ENCODE peak calls at places on chromosomes 16 and 17, in ten cellular contexts. M, B, V, Y, R, D, A, C, O and U are unnamed samples.

GRCh38 chr17:81647640-81648012 is 8.7 kb downstream of the PDE6G start:
- DNase-seq in D (no peak), B (no peak), Y (no peak), M (no peak), A (no peak), V (no peak), O (no peak), C (no peak), R (no peak), U (no peak)

GRCh38 chr17:2295575-2295974 is 8.0 kb downstream of the SMG6 start:
- DNase-seq in A (no peak), V (no peak), R (no peak), M (no peak), O (no peak), Y (no peak), D (no peak), C (no peak), B (no peak), U (no peak)

GRCh38 chr16:53991181-53992056 is 287.5 kb downstream of the FTO start:
- DNase-seq in D (no peak), R (no peak), B (no peak), M (no peak), C (no peak), O (peak; percentile 45), Y (peak; percentile 14), V (peak; percentile 45), A (no peak), U (peak; percentile 39)

GRCh38 chr17:73304971-73305786 is 6.6 kb downstream of the CDC42EP4 start:
- DNase-seq in M (no peak), C (no peak), R (peak; percentile 71), O (peak; percentile 86), Y (peak; percentile 80), V (peak; percentile 85), D (no peak), B (peak; percentile 71), A (peak; percentile 91), U (peak; percentile 92)

GRCh38 chr16:87653234-87653633 is 50.9 kb downstream of the JPH3 start:
- DNase-seq in D (no peak), O (no peak), R (no peak), C (no peak), V (peak; percentile 24), Y (no peak), B (peak; percentile 60), A (peak; percentile 18), M (no peak), U (peak; percentile 10)

GRCh38 chr17:74453665-74454196 is 12.7 kb upstream of the CD300A start:
- DNase-seq in D (no peak), V (no peak), M (no peak), C (no peak), O (no peak), B (peak; percentile 98), Y (no peak), R (no peak), A (no peak), U (no peak)

GRCh38 chr16:71428883-71429282 is 13.0 kb downstream of the TLE7 start:
- DNase-seq in Y (no peak), V (no peak), D (no peak), B (no peak), O (no peak), M (no peak), R (no peak), A (peak; percentile 11), C (no peak), U (peak; percentile 21)

GRCh38 chr17:40558300-40558584 is 7.0 kb downstream of the CCR7 start:
- DNase-seq in M (no peak), B (no peak), A (no peak), D (no peak), R (no peak), V (no peak), O (no peak), C (no peak), Y (no peak), U (no peak)

GRCh38 chr17:63435681-63436522 is 10.2 kb downstream of the CYB561 start:
- DNase-seq in C (no peak), Y (no peak), V (no peak), D (no peak), A (no peak), O (no peak), B (peak; percentile 48), M (no peak), R (no peak), U (no peak)
- TF ChIP-seq CTCF in C (no peak), Y (no peak), V (no peak), D (no peak), A (no peak), O (no peak), B (no peak), M (no peak), R (no peak), U (no peak)

GRCh38 chr17:50165466-50165865 is 339 bp upstream of the SGCA start:
- DNase-seq in D (no peak), R (no peak), C (no peak), B (no peak), V (no peak), Y (no peak), M (no peak), A (no peak), O (no peak), U (no peak)

GRCh38 chr17:50166518-50167181 is 845 bp downstream of the SGCA start:
- DNase-seq in C (no peak), O (no peak), V (no peak), D (no peak), A (no peak), R (no peak), B (no peak), M (no peak), Y (no peak), U (no peak)

GRCh38 chr17:50164697-50164988 is 1.2 kb upstream of the SGCA start:
- DNase-seq in V (no peak), C (no peak), A (no peak), Y (no peak), B (no peak), D (no peak), M (no peak), O (no peak), R (no peak), U (no peak)

GRCh38 chr17:50165066-50165465 is 739 bp upstream of the SGCA start:
- DNase-seq in O (no peak), A (no peak), V (no peak), R (no peak), M (no peak), D (no peak), B (no peak), C (no peak), Y (no peak), U (no peak)

DNA sequence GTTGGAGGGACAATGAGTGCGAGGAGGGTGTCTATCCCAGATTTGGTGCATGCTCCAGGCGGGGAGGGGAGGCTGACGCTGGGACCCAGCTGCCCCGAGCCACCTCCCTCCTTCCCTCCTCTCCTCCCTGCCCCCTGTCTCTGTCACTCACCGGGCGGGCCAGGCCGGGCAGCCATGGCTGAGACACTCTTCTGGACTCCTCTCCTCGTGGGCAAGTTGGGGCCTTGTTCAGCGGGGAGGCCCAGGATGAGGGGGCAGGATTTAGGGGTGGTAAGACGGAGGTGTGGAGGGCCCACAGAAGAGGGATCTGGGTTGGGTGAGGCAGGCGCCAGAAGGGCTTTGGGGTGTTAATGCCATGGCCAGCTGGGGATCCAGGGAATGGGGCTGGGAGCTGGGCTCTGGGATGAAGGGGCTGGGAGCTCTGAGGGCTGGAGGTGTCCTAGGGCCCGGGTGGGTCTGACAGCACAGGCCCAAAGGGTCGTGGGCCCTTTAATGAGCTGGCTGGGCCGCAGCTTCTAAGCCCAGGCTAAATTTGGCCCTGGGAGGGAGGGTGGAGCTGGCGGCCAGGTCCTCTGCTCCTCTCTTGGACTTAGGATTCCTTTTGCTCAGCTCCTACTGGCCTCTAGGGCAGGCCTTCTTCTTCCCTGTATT is at the start of gene SGCA:
- DNase-seq in D (no peak), A (no peak), R (peak; percentile 61), B (no peak), M (no peak), O (no peak), C (no peak), V (no peak), Y (no peak), U (no peak)
- H3K4me3 ChIP-seq in D (no peak within 1 kb of the TSS), A (no peak within 1 kb of the TSS), R (peak within 1 kb of the TSS; percentile 54), B (no peak within 1 kb of the TSS), M (no peak within 1 kb of the TSS), O (no peak within 1 kb of the TSS), C (no peak within 1 kb of the TSS), V (no peak within 1 kb of the TSS), Y (no peak within 1 kb of the TSS), U (no peak within 1 kb of the TSS)

GRCh38 chr17:18362509-18363020 is 785 bp downstream of the SHMT1 start:
- DNase-seq in R (peak; percentile 65), V (peak; percentile 52), A (peak; percentile 11), M (no peak), B (peak; percentile 61), D (peak; percentile 59), Y (peak; percentile 23), O (peak; percentile 58), C (no peak), U (peak; percentile 11)
- TF ChIP-seq CTCF in R (no peak), V (no peak), A (no peak), M (no peak), B (no peak), D (no peak), Y (no peak), O (no peak), C (no peak), U (no peak)

GRCh38 chr16:48125888-48126287 is 29.9 kb downstream of the ABCC12 start:
- DNase-seq in O (no peak), C (no peak), M (no peak), V (no peak), B (no peak), R (no peak), A (no peak), D (no peak), Y (no peak), U (no peak)

GRCh38 chr16:48124266-48124665 is 31.5 kb downstream of the ABCC12 start:
- DNase-seq in B (no peak), V (no peak), R (no peak), A (no peak), C (no peak), Y (no peak), O (no peak), D (no peak), M (no peak), U (no peak)

GRCh38 chr16:48121276-48121675 is 34.5 kb downstream of the ABCC12 start:
- DNase-seq in M (no peak), Y (no peak), B (no peak), V (no peak), A (no peak), O (no peak), R (no peak), C (no peak), D (no peak), U (no peak)

GRCh38 chr16:48126801-48127644 is 28.8 kb downstream of the ABCC12 start:
- DNase-seq in O (peak; percentile 98), B (peak; percentile 55), R (no peak), D (no peak), A (peak; percentile 88), M (no peak), V (peak; percentile 66), Y (peak; percentile 57), C (no peak), U (peak; percentile 98)

DNA sequence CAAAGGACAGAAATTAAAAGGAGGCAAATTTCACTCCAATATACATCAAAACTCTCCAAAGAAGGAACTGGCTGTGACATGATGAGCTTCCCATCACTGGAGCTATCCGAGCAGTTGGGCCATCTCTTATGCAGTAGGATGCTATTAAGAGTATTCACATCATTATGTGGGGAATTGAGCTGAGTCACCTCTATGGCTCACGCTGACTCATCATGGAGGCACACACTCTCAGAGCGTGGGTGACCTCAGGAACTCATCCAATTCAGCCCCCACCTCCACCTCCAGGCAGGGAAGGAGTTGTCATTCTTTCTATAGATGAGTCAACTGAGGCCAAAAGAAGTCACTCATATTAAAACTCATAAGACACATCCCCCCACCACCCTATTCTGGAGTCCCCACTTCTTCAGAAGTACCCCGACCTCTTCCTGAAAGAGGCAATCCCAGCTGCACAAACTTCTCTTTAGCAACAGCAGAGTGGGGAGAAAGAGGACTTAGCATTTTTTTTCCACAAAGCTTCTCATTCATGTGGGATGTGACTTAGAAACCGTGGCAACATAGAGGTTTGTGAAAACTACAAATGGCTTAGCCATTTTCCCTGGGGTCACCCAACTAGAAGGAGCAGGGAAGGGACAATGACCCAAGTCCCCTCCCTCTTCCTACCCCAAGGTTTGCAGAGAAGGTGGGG is 32.5 kb downstream of the ABCC12 start:
- DNase-seq in D (no peak), Y (peak; percentile 72), C (no peak), B (peak; percentile 94), M (no peak), R (no peak), O (peak; percentile 100), A (peak; percentile 99), V (peak; percentile 63), U (peak; percentile 97)
- H3K4me3 ChIP-seq in D (no peak overlapping the region), Y (no peak overlapping the region), C (no peak overlapping the region), B (no peak overlapping the region), M (no peak overlapping the region), R (no peak overlapping the region), O (no peak overlapping the region), A (no peak overlapping the region), V (no peak overlapping the region), U (no peak overlapping the region)